ENCODE peak calls at places on chromosome 22, in five cellular contexts. F is HEK293T, X is WTC11, W is HCT116, E is HepG2. J is an unnamed sample.

GRCh38 chr22:50276143-50276542 is 6.0 kb upstream of the MAPK11 start:
- DNase-seq in X (peak; percentile 39), F (peak; percentile 28), E (peak; percentile 16), W (no peak), J (peak; percentile 21)

GRCh38 chr22:41943661-41944209 is 3.2 kb downstream of the CENPM start:
- DNase-seq in X (no peak), W (no peak), F (no peak), E (no peak), J (no peak)

GRCh38 chr22:48581821-48582469 is 1245.7 kb downstream of the BRD1 start:
- DNase-seq in X (no peak), E (no peak), W (no peak), F (no peak), J (no peak)

GRCh38 chr22:50720861-50721844 is 16.9 kb upstream of the ACR start:
- DNase-seq in W (no peak), X (peak; percentile 48), E (no peak), F (no peak), J (no peak)

GRCh38 chr22:27488456-27489224 is 312.9 kb downstream of the MN1 start:
- DNase-seq in F (no peak), W (no peak), E (peak; percentile 23), X (no peak), J (no peak)

GRCh38 chr22:42841444-42841843 is 15.6 kb downstream of the ARFGAP3 start:
- DNase-seq in X (no peak), E (no peak), F (no peak), W (no peak), J (no peak)

GRCh38 chr22:23181763-23182288 is 1.5 kb downstream of the BCR start:
- DNase-seq in E (no peak), X (no peak), W (no peak), F (no peak), J (peak; percentile 80)

GRCh38 chr22:42192547-42192946 is 61.9 kb upstream of the CYP2D6 start:
- DNase-seq in E (no peak), F (no peak), X (no peak), W (no peak), J (no peak)

GRCh38 chr22:41822289-41823057 is 10.4 kb upstream of the SREBF2 start:
- DNase-seq in W (peak; percentile 62), E (peak; percentile 62), F (peak; percentile 23), X (no peak), J (peak; percentile 35)

GRCh38 chr22:25389541-25389919 is 170.1 kb downstream of the CRYBB2 start:
- DNase-seq in W (no peak), F (no peak), E (no peak), X (no peak), J (no peak)

GRCh38 chr22:36026741-36027140 is 1.9 kb downstream of the RBFOX2 start:
- DNase-seq in W (no peak), F (no peak), X (no peak), E (no peak), J (no peak)

GRCh38 chr22:49678137-49678841 is 149.4 kb downstream of the BRD1 start:
- DNase-seq in W (no peak), X (peak; percentile 6), E (no peak), F (no peak), J (no peak)

GRCh38 chr22:33579448-33580093 is 340.7 kb downstream of the LARGE1 start:
- DNase-seq in E (peak; percentile 81), F (peak; percentile 78), X (peak; percentile 85), W (peak; percentile 1), J (peak; percentile 41)

GRCh38 chr22:34776827-34777226 is 289.1 kb upstream of the ISX start:
- DNase-seq in E (no peak), F (no peak), X (no peak), W (no peak), J (no peak)

GRCh38 chr22:23313791-23314567 is 133.7 kb downstream of the BCR start:
- DNase-seq in X (no peak), W (no peak), E (no peak), F (no peak), J (no peak)

GRCh38 chr22:28279888-28280287 is 360.8 kb upstream of the PITPNB start:
- DNase-seq in F (no peak), W (no peak), X (no peak), E (no peak), J (no peak)

GRCh38 chr22:48359613-48359965 is 1468.1 kb downstream of the BRD1 start:
- DNase-seq in W (no peak), F (no peak), E (no peak), X (no peak), J (no peak)

GRCh38 chr22:45999379-45999971 is 22.5 kb upstream of the WNT7B start:
- DNase-seq in X (no peak), E (no peak), F (no peak), W (no peak), J (no peak)

GRCh38 chr22:49005557-49005956 is 822.1 kb downstream of the BRD1 start:
- DNase-seq in W (no peak), E (no peak), F (no peak), X (no peak), J (no peak)

GRCh38 chr22:48702573-48703264 is 1125.0 kb downstream of the BRD1 start:
- DNase-seq in F (no peak), W (no peak), E (peak; percentile 98), X (no peak), J (no peak)

GRCh38 chr22:37173709-37174108 is 14.3 kb downstream of the C1QTNF6 start:
- DNase-seq in W (no peak), F (no peak), E (no peak), X (peak; percentile 7), J (no peak)

GRCh38 chr22:17921871-17922821 is 102.2 kb downstream of the MICAL3 start:
- DNase-seq in W (no peak), E (peak; percentile 45), F (peak; percentile 62), X (peak; percentile 74), J (peak; percentile 99)

GRCh38 chr22:49964493-49965290 is 4.1 kb downstream of the PIM3 start:
- DNase-seq in E (no peak), X (no peak), F (no peak), W (no peak), J (no peak)

GRCh38 chr22:29795663-29796062 is 28.5 kb downstream of the UQCR10 start:
- DNase-seq in W (no peak), F (no peak), E (no peak), X (no peak), J (no peak)
- TF ChIP-seq SP1 in W (no peak), F (no peak), E (no peak), X (no peak), J (no peak)

DNA sequence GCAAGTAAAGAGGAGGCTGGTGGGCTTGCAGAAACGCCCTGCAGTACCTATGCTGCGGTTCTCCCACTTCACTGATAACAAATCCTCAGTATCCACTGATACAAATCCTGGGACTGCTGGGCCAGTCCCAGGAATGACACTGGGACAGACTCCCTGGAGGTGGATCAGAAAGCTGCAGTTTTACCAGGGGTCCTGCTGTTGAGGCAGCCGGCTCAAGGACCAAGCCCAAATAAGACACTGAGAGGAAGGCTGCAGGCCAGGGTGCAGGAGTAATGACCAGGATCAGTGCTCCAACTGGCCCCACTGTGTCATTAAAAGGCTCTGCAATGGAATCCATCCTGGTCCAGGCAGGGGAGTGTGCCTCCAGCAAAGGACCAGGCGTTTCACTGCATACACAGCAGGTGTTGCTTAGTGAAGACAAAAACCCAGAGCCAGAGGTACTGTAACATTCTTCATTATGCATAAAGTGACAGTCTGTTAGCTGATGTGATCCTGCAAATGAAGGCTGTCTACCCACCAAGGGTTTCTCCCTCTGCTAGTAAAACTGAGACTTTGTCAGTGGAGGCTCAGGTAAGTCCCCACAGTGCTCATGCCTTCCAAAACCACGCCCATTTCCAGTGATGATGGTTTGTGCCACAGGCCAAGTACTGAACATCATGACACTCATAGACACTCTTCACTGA is 1.4 kb upstream of the C22orf39 start:
- DNase-seq in W (no peak), E (no peak), F (peak; percentile 27), X (no peak), J (no peak)
- TF ChIP-seq SP1 in W (no peak), E (no peak), F (no peak), X (no peak), J (no peak)

GRCh38 chr22:32204856-32205722 is at the start of gene RFPL2:
- DNase-seq in F (peak; percentile 85), E (peak; percentile 61), W (peak; percentile 66), X (peak; percentile 80), J (no peak)
- TF ChIP-seq SP1 in F (no peak), E (no peak), W (no peak), X (peak; percentile 15), J (no peak)

GRCh38 chr22:21981874-21982273 is 713 bp downstream of the TOP3B start:
- DNase-seq in X (no peak), W (no peak), E (no peak), F (no peak), J (peak; percentile 77)

GRCh38 chr22:21980547-21980946 is 2.0 kb downstream of the TOP3B start:
- DNase-seq in E (no peak), X (no peak), F (no peak), W (no peak), J (no peak)

GRCh38 chr22:21982338-21982965 is at the start of gene TOP3B:
- DNase-seq in W (peak; percentile 43), E (peak; percentile 52), X (peak; percentile 79), F (peak; percentile 91), J (peak; percentile 99)

GRCh38 chr22:21985214-21985613 is 2.6 kb upstream of the TOP3B start:
- DNase-seq in E (no peak), X (no peak), W (no peak), F (no peak), J (no peak)

GRCh38 chr22:21984793-21985192 is 2.2 kb upstream of the TOP3B start:
- DNase-seq in F (peak; percentile 67), X (peak; percentile 78), E (no peak), W (peak; percentile 19), J (peak; percentile 88)
- TF ChIP-seq SP1 in F (no peak), X (no peak), E (no peak), W (no peak), J (no peak)

GRCh38 chr22:43905681-43906080 is 13.9 kb upstream of the PNPLA5 start:
- DNase-seq in W (no peak), X (no peak), E (no peak), F (no peak), J (no peak)
- TF ChIP-seq SP1 in W (no peak), X (no peak), E (no peak), F (no peak), J (no peak)

J was measured in K562.